ENCODE peak calls at places on chromosomes 7 and 10, in nine cellular contexts. V, O, C, T, G, P, I, A and W are unnamed samples.

GRCh38 chr7:152076940-152077933 is 51.8 kb downstream of the GALNT11 start:
- DNase-seq in C (no peak), G (no peak), I (no peak), V (peak; percentile 18), P (no peak), A (no peak), O (no peak), T (no peak), W (no peak)

GRCh38 chr7:148854975-148855374 is 29.1 kb downstream of the EZH2 start:
- DNase-seq in I (no peak), G (no peak), T (no peak), A (no peak), P (no peak), C (no peak), V (no peak), O (no peak), W (no peak)

GRCh38 chr7:157932498-157933218 is 595.9 kb downstream of the DNAJB6 start:
- DNase-seq in P (no peak), G (peak; percentile 3), C (no peak), I (no peak), O (no peak), T (no peak), V (no peak), A (no peak), W (no peak)

GRCh38 chr10:100186813-100187212 is 984 bp upstream of the ERLIN1 start:
- DNase-seq in P (peak; percentile 6), O (no peak), I (peak; percentile 82), C (peak; percentile 19), G (no peak), V (no peak), T (peak; percentile 30), A (no peak), W (peak; percentile 16)

GRCh38 chr10:124590216-124591122 is 128.8 kb downstream of the LHPP start:
- DNase-seq in G (no peak), O (no peak), T (no peak), P (no peak), C (no peak), I (peak; percentile 51), A (no peak), V (no peak), W (no peak)

GRCh38 chr7:55099086-55099831 is 80.4 kb downstream of the EGFR start:
- DNase-seq in C (no peak), I (no peak), O (no peak), T (no peak), V (peak; percentile 44), P (no peak), G (no peak), A (no peak), W (no peak)

GRCh38 chr10:119090026-119090808 is 9.6 kb upstream of the EIF3A start:
- DNase-seq in P (no peak), I (no peak), V (no peak), C (no peak), O (no peak), T (no peak), A (no peak), G (no peak), W (no peak)

GRCh38 chr10:76080406-76080805 is 649.0 kb downstream of the LRMDA start:
- DNase-seq in G (peak; percentile 62), C (no peak), T (no peak), V (peak; percentile 83), O (no peak), A (no peak), I (no peak), P (no peak), W (no peak)

GRCh38 chr10:35391153-35391953 is 55.0 kb downstream of the CCNY start:
- DNase-seq in T (no peak), A (no peak), I (no peak), C (no peak), V (no peak), O (no peak), G (no peak), P (no peak), W (no peak)

DNA sequence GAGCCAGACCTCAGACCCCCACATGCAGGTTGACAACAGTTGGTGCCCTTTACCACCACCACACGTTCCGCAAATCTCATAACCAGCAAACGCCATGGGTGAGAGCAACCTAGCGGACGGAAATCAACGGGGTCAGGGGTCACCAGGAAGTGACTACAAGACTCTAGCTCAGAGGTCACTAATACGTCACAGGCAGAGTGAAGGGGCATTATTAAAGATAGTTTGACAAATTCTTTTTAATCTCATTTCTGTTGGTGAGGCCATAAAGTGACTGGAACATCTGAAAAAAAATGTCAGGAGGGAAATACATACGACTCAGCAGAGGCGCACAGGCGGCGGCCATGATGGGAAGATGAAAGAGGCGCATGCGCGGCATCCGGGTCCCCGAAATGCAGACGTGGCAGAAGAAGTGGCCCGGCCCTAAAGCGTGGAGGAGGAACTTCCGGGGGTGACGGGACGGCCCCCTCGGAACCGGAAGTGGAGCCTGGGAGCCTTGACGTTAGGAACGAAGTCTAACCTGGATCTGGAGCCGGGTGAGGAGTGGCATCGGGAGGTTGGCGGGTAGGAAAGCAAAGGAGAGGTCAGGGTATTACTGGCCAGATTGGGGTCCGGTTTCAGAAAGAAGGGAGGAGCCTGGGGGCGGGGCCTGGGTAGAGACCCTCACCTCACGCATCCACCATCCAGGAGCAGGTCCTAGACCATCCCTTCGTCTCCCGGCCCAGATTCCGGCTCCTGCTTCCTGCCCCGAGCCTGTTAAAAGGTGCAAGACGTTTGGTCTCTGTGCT is at the start of gene SEC24C:
- DNase-seq in V (peak; percentile 94), G (peak; percentile 94), C (peak; percentile 98), P (peak; percentile 95), I (peak; percentile 98), T (peak; percentile 94), O (peak; percentile 83), A (peak; percentile 96), W (peak; percentile 86)
- TF ChIP-seq CTCF in V (peak; percentile 12), G (no peak), C (no peak), P (no peak), I (no peak), T (no peak), O (peak; percentile 10), A (no peak), W (no peak)

GRCh38 chr10:121595806-121596667 is 2.2 kb downstream of the FGFR2 start:
- DNase-seq in C (no peak), G (no peak), A (no peak), I (no peak), V (no peak), O (no peak), T (no peak), P (no peak), W (no peak)

GRCh38 chr10:121598261-121599249 is at the start of gene FGFR2:
- DNase-seq in T (peak; percentile 61), P (no peak), I (no peak), O (peak; percentile 87), V (no peak), A (peak; percentile 81), G (no peak), C (peak; percentile 93), W (no peak)

GRCh38 chr10:121597504-121598241 is 571 bp downstream of the FGFR2 start:
- DNase-seq in V (no peak), C (peak; percentile 23), I (no peak), A (no peak), P (no peak), T (no peak), O (no peak), G (no peak), W (no peak)

GRCh38 chr10:121595321-121595805 is 2.9 kb downstream of the FGFR2 start:
- DNase-seq in A (no peak), P (no peak), G (no peak), O (no peak), C (no peak), T (no peak), I (no peak), V (no peak), W (no peak)

GRCh38 chr10:121596668-121597503 is 1.4 kb downstream of the FGFR2 start:
- DNase-seq in C (peak; percentile 86), O (peak; percentile 30), I (no peak), G (no peak), P (no peak), T (no peak), V (no peak), A (peak; percentile 62), W (no peak)
- TF ChIP-seq CTCF in C (peak; percentile 38), O (peak; percentile 21), I (no peak), G (no peak), P (no peak), T (no peak), V (no peak), A (no peak), W (no peak)

GRCh38 chr7:2526659-2527504 is 7.3 kb downstream of the LFNG start:
- DNase-seq in V (no peak), O (no peak), I (peak; percentile 78), G (no peak), T (no peak), P (no peak), A (no peak), C (no peak), W (no peak)

GRCh38 chr7:2523941-2524807 is 4.6 kb downstream of the LFNG start:
- DNase-seq in T (peak; percentile 19), A (peak; percentile 77), P (no peak), I (peak; percentile 86), V (peak; percentile 41), O (peak; percentile 38), G (peak; percentile 65), C (peak; percentile 66), W (no peak)

GRCh38 chr7:2525931-2526630 is 6.5 kb downstream of the LFNG start:
- DNase-seq in P (no peak), V (no peak), T (no peak), I (peak; percentile 81), C (no peak), O (no peak), G (no peak), A (no peak), W (no peak)

GRCh38 chr7:2524808-2525140 is 5.2 kb downstream of the LFNG start:
- DNase-seq in I (no peak), A (no peak), G (no peak), V (no peak), O (no peak), T (no peak), C (no peak), P (no peak), W (no peak)

DNA sequence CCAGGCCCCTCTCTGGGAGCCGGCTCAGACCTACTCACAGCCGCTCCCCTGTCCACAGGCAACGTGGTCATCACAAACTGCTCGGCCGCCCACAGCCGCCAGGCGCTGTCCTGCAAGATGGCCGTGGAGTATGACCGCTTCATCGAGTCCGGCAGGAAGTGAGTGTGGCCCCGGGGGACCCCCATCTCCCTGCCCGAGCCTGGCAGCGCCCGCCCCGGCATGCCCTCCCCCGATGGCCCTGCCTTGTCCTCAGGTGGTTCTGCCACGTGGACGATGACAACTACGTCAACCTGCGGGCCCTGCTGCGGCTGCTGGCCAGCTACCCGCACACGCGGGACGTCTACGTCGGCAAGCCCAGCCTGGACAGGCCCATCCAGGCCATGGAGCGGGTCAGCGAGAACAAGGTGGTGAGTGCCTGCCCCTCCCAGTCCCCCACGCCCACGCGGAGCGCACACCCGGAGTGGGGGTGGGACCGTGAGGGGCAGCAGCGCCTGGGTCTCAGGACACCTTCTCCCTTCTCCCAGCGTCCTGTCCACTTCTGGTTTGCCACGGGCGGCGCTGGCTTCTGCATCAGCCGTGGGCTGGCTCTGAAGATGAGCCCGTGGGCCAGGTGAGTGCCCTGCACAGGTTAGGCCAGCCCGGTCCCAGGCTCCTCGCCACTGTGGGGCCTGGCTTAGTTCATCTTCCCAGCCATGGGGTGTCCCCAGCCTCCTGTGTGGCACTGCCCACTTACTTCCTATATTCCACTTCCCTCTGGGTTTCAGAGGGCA is 5.8 kb downstream of the LFNG start:
- DNase-seq in A (no peak), C (no peak), I (peak; percentile 87), G (no peak), O (no peak), V (no peak), T (no peak), P (no peak), W (no peak)
- TF ChIP-seq CTCF in A (no peak), C (no peak), I (no peak), G (no peak), O (no peak), V (no peak), T (no peak), P (no peak), W (no peak)

GRCh38 chr10:17235136-17235535 is 7.1 kb downstream of the VIM start:
- DNase-seq in G (no peak), V (no peak), I (no peak), P (peak; percentile 21), A (no peak), C (no peak), T (no peak), O (no peak), W (no peak)
- TF ChIP-seq CTCF in G (peak; percentile 56), V (peak; percentile 9), I (no peak), P (no peak), A (no peak), C (no peak), T (no peak), O (no peak), W (no peak)